ENCODE peak calls at places on chromosome 1, in nine cellular contexts. K is WTC11; T is erythroblast; J is H54; H is fibroblast of villous mesenchyme; A is stimulated activated CD4-positive, alpha-beta T cell treated with anti-CD3 and anti-CD28 coated beads, Interleukin-12 subunit alpha, Interleukin-12 subunit beta, amount 100 ng/mL, for 48 hours; M is cardiac fibroblast; W is GM12865; G is T-helper 9 cell. P is an unnamed sample.

GRCh38 chr1:87208936-87209335 is 119.7 kb upstream of the LMO4 start:
- DNase-seq in K (no peak), T (no peak), J (no peak), H (no peak), A (no peak), M (no peak), W (no peak), G (no peak), P (no peak)

GRCh38 chr1:200038645-200038986 is 11.1 kb downstream of the NR5A2 start:
- DNase-seq in K (peak), T (no peak), J (no peak), H (no peak), A (no peak), M (no peak), W (no peak), G (no peak), P (no peak)

GRCh38 chr1:240693036-240693435 is 81.1 kb upstream of the GREM2 start:
- DNase-seq in K (no peak), T (no peak), J (no peak), H (no peak), A (no peak), M (no peak), W (no peak), G (no peak), P (no peak)

GRCh38 chr1:48469616-48470500 is 2.1 kb downstream of the SPATA6 start:
- DNase-seq in K (no peak), T (no peak), J (no peak), H (peak), A (no peak), M (peak), W (no peak), G (no peak), P (no peak)

GRCh38 chr1:8207202-8207601 is 110.7 kb upstream of the SLC45A1 start:
- DNase-seq in K (no peak), T (no peak), J (no peak), H (no peak), A (no peak), M (no peak), W (no peak), G (no peak), P (no peak)

GRCh38 chr1:115218034-115218405 is 120.0 kb downstream of the NGF start:
- DNase-seq in K (no peak), T (no peak), J (no peak), H (no peak), A (no peak), M (no peak), W (no peak), G (no peak), P (no peak)

GRCh38 chr1:226309398-226310122 is 596 bp upstream of the LIN9 start:
- DNase-seq in K (peak), T (no peak), J (no peak), H (peak), A (no peak), M (peak), W (peak), G (no peak), P (peak)

GRCh38 chr1:91555821-91556531 is 55.3 kb downstream of the CDC7 start:
- DNase-seq in K (no peak), T (peak), J (peak), H (peak), A (no peak), M (peak), W (peak), G (peak), P (peak)

GRCh38 chr1:227042292-227042691 is 102.2 kb downstream of the COQ8A start:
- DNase-seq in K (no peak), T (no peak), J (no peak), H (no peak), A (no peak), M (no peak), W (no peak), G (no peak), P (no peak)

GRCh38 chr1:85278853-85279314 is 2.5 kb upstream of the BCL10 start:
- DNase-seq in K (no peak), T (peak), J (peak), H (peak), A (no peak), M (peak), W (peak), G (no peak), P (peak)

GRCh38 chr1:200893411-200893901 is 1.2 kb upstream of the INAVA start:
- DNase-seq in K (no peak), T (no peak), J (no peak), H (no peak), A (no peak), M (no peak), W (no peak), G (no peak), P (no peak)

GRCh38 chr1:167272375-167272957 is 51.8 kb downstream of the POU2F1 start:
- DNase-seq in K (no peak), T (no peak), J (no peak), H (no peak), A (no peak), M (no peak), W (no peak), G (no peak), P (no peak)

GRCh38 chr1:7550261-7550850 is 220.7 kb upstream of the VAMP3 start:
- DNase-seq in K (peak), T (no peak), J (no peak), H (no peak), A (no peak), M (no peak), W (no peak), G (no peak), P (no peak)

GRCh38 chr1:160206421-160207117 is 1.4 kb downstream of the PEA15 start:
- DNase-seq in K (no peak), T (no peak), J (peak), H (peak), A (no peak), M (peak), W (peak), G (no peak), P (peak)

GRCh38 chr1:119958223-119958622 is 61.9 kb upstream of the ADAM30 start:
- DNase-seq in K (no peak), T (no peak), J (no peak), H (no peak), A (no peak), M (no peak), W (no peak), G (no peak), P (no peak)

GRCh38 chr1:25875856-25876692 is 566 bp upstream of the PAQR7 start:
- DNase-seq in K (peak), T (no peak), J (no peak), H (no peak), A (no peak), M (no peak), W (no peak), G (no peak), P (no peak)

GRCh38 chr1:28322209-28322608 is 6.6 kb upstream of the MED18 start:
- DNase-seq in K (no peak), T (no peak), J (no peak), H (no peak), A (no peak), M (no peak), W (no peak), G (no peak), P (no peak)

GRCh38 chr1:60958001-60958400 is 124.4 kb upstream of the NFIA start:
- DNase-seq in K (no peak), T (peak), J (no peak), H (no peak), A (no peak), M (no peak), W (no peak), G (no peak), P (no peak)

GRCh38 chr1:155962599-155963211 is 15.6 kb downstream of the ARHGEF2 start:
- DNase-seq in K (no peak), T (no peak), J (no peak), H (peak), A (no peak), M (peak), W (no peak), G (no peak), P (no peak)

GRCh38 chr1:6949991-6950765 is 164.9 kb downstream of the CAMTA1 start:
- DNase-seq in K (no peak), T (no peak), J (no peak), H (no peak), A (no peak), M (no peak), W (no peak), G (no peak), P (no peak)

GRCh38 chr1:2923351-2923750 is 97.9 kb upstream of the ACTRT2 start:
- DNase-seq in K (no peak), T (no peak), J (no peak), H (no peak), A (no peak), M (no peak), W (no peak), G (no peak), P (no peak)

GRCh38 chr1:235045921-235046601 is 82.6 kb downstream of the TOMM20 start:
- DNase-seq in K (no peak), T (no peak), J (no peak), H (no peak), A (no peak), M (no peak), W (no peak), G (no peak), P (no peak)

GRCh38 chr1:206896261-206896660 is 982 bp upstream of the IL24 start:
- DNase-seq in K (no peak), T (no peak), J (no peak), H (peak), A (no peak), M (peak), W (no peak), G (no peak), P (no peak)

GRCh38 chr1:24970926-24971530 is 41.0 kb upstream of the RUNX3 start:
- DNase-seq in K (no peak), T (no peak), J (no peak), H (no peak), A (no peak), M (no peak), W (no peak), G (no peak), P (no peak)

GRCh38 chr1:36151845-36152203 is 2.5 kb upstream of the TRAPPC3 start:
- DNase-seq in K (no peak), T (no peak), J (no peak), H (no peak), A (no peak), M (peak), W (peak), G (peak), P (no peak)

GRCh38 chr1:190478193-190479007 is 736 bp upstream of the BRINP3 start:
- DNase-seq in K (peak), T (no peak), J (no peak), H (no peak), A (no peak), M (peak), W (peak), G (no peak), P (no peak)

GRCh38 chr1:109775408-109775807 is 11.7 kb upstream of the EPS8L3 start:
- DNase-seq in K (peak), T (no peak), J (no peak), H (no peak), A (no peak), M (no peak), W (no peak), G (no peak), P (no peak)

GRCh38 chr1:67723126-67723525 is 38.1 kb downstream of the GADD45A start:
- DNase-seq in K (no peak), T (no peak), J (no peak), H (no peak), A (no peak), M (no peak), W (no peak), G (no peak), P (no peak)

GRCh38 chr1:54460346-54460745 is 54.2 kb upstream of the SSBP3 start:
- DNase-seq in K (no peak), T (no peak), J (no peak), H (no peak), A (no peak), M (no peak), W (no peak), G (peak), P (no peak)

P was measured in RKO.